ENCODE peak calls at places on chromosomes 6 and 20, in nine cellular contexts. O is ovary, R is A549, V is IMR-90, U is thyroid gland, Q is stomach, C is endothelial cell of umbilical vein, I is transverse colon, T is esophagus squamous epithelium. N is an unnamed sample.

GRCh38 chr20:19628570-19629134 is 129.4 kb upstream of the RIN2 start:
- DNase-seq in O (no peak), R (peak), V (peak), U (peak), Q (peak), C (peak), I (peak), T (no peak), N (peak)

GRCh38 chr6:149862901-149863595 is 1.1 kb downstream of the LRP11 start:
- DNase-seq in O (peak), R (no peak), V (peak), U (peak), Q (peak), C (peak), I (peak), T (no peak), N (peak)

GRCh38 chr6:18451756-18452155 is 64.6 kb downstream of the RNF144B start:
- DNase-seq in O (no peak), R (no peak), V (no peak), U (no peak), Q (no peak), C (no peak), I (no peak), T (no peak), N (no peak)

GRCh38 chr20:47720636-47721427 is 64.4 kb downstream of the SULF2 start:
- DNase-seq in O (no peak), R (no peak), V (peak), U (no peak), Q (no peak), C (peak), I (no peak), T (no peak), N (no peak)

GRCh38 chr6:147507162-147508072 is 1.1 kb upstream of the SAMD5 start:
- DNase-seq in O (no peak), R (peak), V (no peak), U (peak), Q (no peak), C (peak), I (peak), T (no peak), N (no peak)

GRCh38 chr6:90584636-90585255 is 2.1 kb downstream of the MAP3K7 start:
- DNase-seq in O (no peak), R (no peak), V (peak), U (no peak), Q (no peak), C (no peak), I (no peak), T (no peak), N (no peak)

GRCh38 chr6:118567974-118568373 is 19.9 kb downstream of the PLN start:
- DNase-seq in O (no peak), R (no peak), V (no peak), U (no peak), Q (no peak), C (no peak), I (no peak), T (no peak), N (no peak)

GRCh38 chr6:14038636-14039035 is 78.9 kb upstream of the CD83 start:
- DNase-seq in O (no peak), R (no peak), V (peak), U (no peak), Q (no peak), C (no peak), I (no peak), T (no peak), N (no peak)

GRCh38 chr6:89928604-89929003 is 34.3 kb downstream of the GJA10 start:
- DNase-seq in O (no peak), R (no peak), V (peak), U (no peak), Q (no peak), C (peak), I (no peak), T (no peak), N (no peak)

GRCh38 chr6:164378330-164378729 is 931.1 kb downstream of the C6orf118 start:
- DNase-seq in O (no peak), R (no peak), V (no peak), U (no peak), Q (no peak), C (no peak), I (no peak), T (no peak), N (no peak)

GRCh38 chr6:21738180-21739094 is 144.9 kb downstream of the SOX4 start:
- DNase-seq in O (no peak), R (peak), V (peak), U (peak), Q (no peak), C (no peak), I (no peak), T (no peak), N (no peak)

GRCh38 chr6:107244742-107245470 is 129.6 kb upstream of the BEND3 start:
- DNase-seq in O (no peak), R (no peak), V (no peak), U (no peak), Q (no peak), C (no peak), I (no peak), T (no peak), N (no peak)

GRCh38 chr6:75368151-75368779 is 83.7 kb upstream of the TMEM30A start:
- DNase-seq in O (no peak), R (peak), V (peak), U (peak), Q (peak), C (peak), I (peak), T (no peak), N (no peak)

GRCh38 chr6:121826156-121826810 is 390.8 kb downstream of the GJA1 start:
- DNase-seq in O (no peak), R (peak), V (peak), U (no peak), Q (no peak), C (peak), I (no peak), T (no peak), N (no peak)

GRCh38 chr6:140478631-140479030 is 1104.2 kb upstream of the CITED2 start:
- DNase-seq in O (no peak), R (no peak), V (no peak), U (no peak), Q (no peak), C (no peak), I (no peak), T (no peak), N (no peak)

GRCh38 chr6:169935348-169935718 is 183.9 kb downstream of the ERMARD start:
- DNase-seq in O (no peak), R (no peak), V (no peak), U (no peak), Q (no peak), C (peak), I (no peak), T (no peak), N (no peak)

GRCh38 chr6:33728438-33728837 is 16.9 kb upstream of the UQCC2 start:
- DNase-seq in O (no peak), R (no peak), V (no peak), U (no peak), Q (no peak), C (no peak), I (no peak), T (no peak), N (no peak)

GRCh38 chr20:46549188-46549967 is 1.1 kb downstream of the OCSTAMP start:
- DNase-seq in O (no peak), R (no peak), V (no peak), U (no peak), Q (no peak), C (no peak), I (no peak), T (no peak), N (no peak)

GRCh38 chr6:49342410-49342809 is 120.6 kb downstream of the MMUT start:
- DNase-seq in O (no peak), R (no peak), V (no peak), U (no peak), Q (no peak), C (no peak), I (no peak), T (no peak), N (no peak)

GRCh38 chr6:137623293-137623692 is 129.1 kb upstream of the OLIG3 start:
- DNase-seq in O (no peak), R (no peak), V (no peak), U (no peak), Q (no peak), C (no peak), I (no peak), T (no peak), N (no peak)

GRCh38 chr6:47097092-47097945 is 55.2 kb upstream of the ADGRF1 start:
- DNase-seq in O (peak), R (peak), V (peak), U (peak), Q (peak), C (peak), I (peak), T (no peak), N (peak)

GRCh38 chr6:35082046-35082732 is 59.0 kb downstream of the TCP11 start:
- DNase-seq in O (peak), R (no peak), V (no peak), U (no peak), Q (no peak), C (no peak), I (peak), T (no peak), N (no peak)

GRCh38 chr6:122994256-122994655 is 1.8 kb upstream of the CLVS2 start:
- DNase-seq in O (no peak), R (no peak), V (no peak), U (no peak), Q (no peak), C (no peak), I (no peak), T (no peak), N (no peak)

GRCh38 chr20:6333110-6333509 is 210.3 kb upstream of the FERMT1 start:
- DNase-seq in O (no peak), R (no peak), V (no peak), U (no peak), Q (no peak), C (no peak), I (no peak), T (no peak), N (no peak)

GRCh38 chr20:25286917-25287316 is 39.0 kb downstream of the PYGB start:
- DNase-seq in O (peak), R (no peak), V (no peak), U (peak), Q (no peak), C (no peak), I (peak), T (no peak), N (peak)

GRCh38 chr20:61965606-61966491 is 99.8 kb downstream of the TAF4 start:
- DNase-seq in O (peak), R (no peak), V (no peak), U (no peak), Q (no peak), C (no peak), I (no peak), T (no peak), N (no peak)

GRCh38 chr6:116016846-116017545 is 43.7 kb downstream of the FRK start:
- DNase-seq in O (no peak), R (no peak), V (peak), U (no peak), Q (no peak), C (peak), I (no peak), T (no peak), N (no peak)

DNA sequence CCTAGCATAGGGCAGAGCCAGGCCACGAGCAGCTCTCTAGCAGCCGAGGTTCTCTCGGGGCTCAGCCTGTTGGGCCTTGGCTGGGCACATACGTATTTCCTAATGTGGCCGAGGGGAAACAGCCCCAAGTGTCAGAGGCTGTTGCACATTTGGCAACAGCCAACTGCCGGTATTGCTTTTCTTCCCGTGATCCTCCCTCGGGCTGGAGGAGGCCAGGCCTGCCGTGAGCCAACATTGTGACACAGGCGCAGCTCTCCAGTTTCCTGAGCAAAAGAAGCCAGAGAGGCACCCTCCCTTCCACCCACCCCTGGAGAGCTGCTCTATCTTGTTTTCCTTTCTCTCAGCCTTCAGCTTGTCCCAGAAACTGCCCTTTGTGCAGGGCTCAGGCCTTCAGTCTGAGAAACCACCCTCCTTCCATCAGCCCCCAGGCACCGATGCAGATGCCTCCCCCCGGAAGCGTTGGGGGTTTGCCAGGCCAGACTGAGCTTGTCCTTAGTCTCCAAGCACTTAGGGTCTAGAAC is 5.1 kb upstream of the BPI start:
- DNase-seq in O (peak), R (no peak), V (peak), U (peak), Q (peak), C (peak), I (peak), T (no peak), N (peak)
- TF ChIP-seq POLR2A in O (no peak), R (no peak), V (no peak), U (no peak), Q (no peak), C (no peak), I (no peak), T (no peak), N (no peak)

GRCh38 chr20:7650481-7650880 is 289.8 kb downstream of the HAO1 start:
- DNase-seq in O (no peak), R (no peak), V (no peak), U (peak), Q (no peak), C (peak), I (no peak), T (no peak), N (no peak)
- H3K27ac ChIP-seq in O (no peak), R (no peak), V (no peak), U (no peak), Q (no peak), C (no peak), I (no peak), T (no peak), N (no peak)

GRCh38 chr6:7545509-7546369 is 4.3 kb downstream of the DSP start:
- DNase-seq in O (no peak), R (no peak), V (peak), U (no peak), Q (no peak), C (no peak), I (no peak), T (no peak), N (no peak)
- TF ChIP-seq POLR2A in O (no peak), R (no peak), V (no peak), U (no peak), Q (no peak), C (no peak), I (peak), T (no peak), N (no peak)

DNA sequence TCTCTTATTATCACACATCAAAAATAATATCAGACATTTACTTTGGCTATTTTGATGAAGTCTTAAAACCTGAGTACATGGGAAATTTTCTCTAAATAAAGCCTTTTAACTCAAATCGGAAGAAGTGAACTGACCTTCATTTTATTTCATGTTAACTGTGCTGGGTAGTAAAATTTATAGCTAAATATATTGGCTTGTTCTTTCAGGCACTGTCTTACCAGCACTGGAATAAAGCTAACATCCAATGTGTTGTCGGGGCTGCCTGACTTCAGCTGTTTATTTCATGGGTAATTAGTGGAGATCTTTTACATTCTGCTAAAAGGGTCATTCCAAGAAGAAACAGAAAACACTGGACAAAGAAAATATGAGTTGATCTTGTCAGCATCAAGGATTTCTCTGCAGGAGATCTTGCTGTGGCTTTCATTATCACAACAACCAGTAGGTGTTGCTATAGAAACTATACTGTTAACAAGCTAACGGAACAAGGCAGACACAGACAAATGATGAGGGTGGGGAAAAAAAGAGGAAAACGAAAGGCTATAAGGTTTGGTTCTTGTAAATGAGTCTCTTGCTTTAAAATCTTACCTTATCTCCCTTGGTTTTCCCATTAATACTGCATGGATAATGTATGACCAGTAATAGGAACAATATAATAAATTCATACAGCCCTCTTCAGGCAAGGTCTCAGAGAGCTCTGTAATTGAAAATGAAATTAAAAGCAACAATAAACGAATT is 206.9 kb downstream of the SIM1 start:
- DNase-seq in O (no peak), R (peak), V (peak), U (no peak), Q (no peak), C (peak), I (no peak), T (no peak), N (no peak)
- H3K27ac ChIP-seq in O (no peak), R (peak), V (no peak), U (no peak), Q (no peak), C (peak), I (no peak), T (no peak), N (no peak)

DNA sequence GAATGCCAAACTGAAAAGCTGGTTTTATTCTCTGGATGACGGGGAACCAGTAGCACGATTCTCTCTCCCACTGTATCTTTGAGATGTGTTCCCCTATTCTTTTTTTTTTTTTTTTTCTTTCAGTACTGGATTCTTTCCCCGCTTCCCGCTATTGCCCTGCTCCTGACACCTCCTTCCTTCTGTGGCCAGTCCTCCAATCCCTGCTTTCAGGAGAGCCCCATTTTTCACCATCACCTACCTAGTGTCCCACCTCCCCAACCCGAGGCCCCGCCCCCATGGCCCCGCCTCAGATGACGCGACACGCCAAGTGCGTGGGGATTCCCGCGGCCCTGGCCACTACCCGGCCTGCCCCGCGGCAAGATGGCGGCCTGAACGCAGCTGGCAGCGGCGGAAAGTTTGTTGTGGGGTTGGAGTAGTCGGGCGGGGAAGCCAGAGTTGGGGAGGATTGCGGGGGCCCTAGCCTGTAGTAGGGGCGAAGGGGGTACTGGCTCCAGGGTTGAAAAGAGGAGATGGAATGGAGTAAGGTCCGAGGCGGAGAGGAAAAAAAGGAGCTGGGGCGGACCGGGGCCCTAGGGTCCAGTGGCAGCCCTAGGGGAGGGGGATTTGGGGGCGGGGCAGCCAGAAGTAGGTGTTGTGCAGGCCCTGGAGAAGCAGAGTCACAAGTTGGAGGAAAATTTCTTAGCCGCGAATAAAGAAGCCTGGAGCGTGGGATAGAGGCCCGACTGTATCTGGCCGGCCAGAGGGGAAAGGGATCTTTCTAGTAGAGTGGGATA is at the start of gene TJAP1:
- DNase-seq in O (peak), R (peak), V (peak), U (peak), Q (peak), C (peak), I (peak), T (peak), N (peak)
- TF ChIP-seq POLR2A in O (peak), R (peak), V (peak), U (no peak), Q (no peak), C (peak), I (peak), T (peak), N (peak)

GRCh38 chr6:42313941-42314570 is 96.4 kb upstream of the MRPS10 start:
- DNase-seq in O (peak), R (no peak), V (peak), U (no peak), Q (no peak), C (no peak), I (no peak), T (no peak), N (no peak)
- H3K27ac ChIP-seq in O (peak), R (peak), V (peak), U (no peak), Q (peak), C (no peak), I (peak), T (no peak), N (peak)

GRCh38 chr6:16760536-16761468 is at the start of gene ATXN1:
- DNase-seq in O (peak), R (peak), V (peak), U (peak), Q (peak), C (peak), I (peak), T (no peak), N (peak)

GRCh38 chr6:16759181-16759645 is 2.0 kb downstream of the ATXN1 start:
- DNase-seq in O (no peak), R (no peak), V (no peak), U (no peak), Q (no peak), C (no peak), I (no peak), T (no peak), N (no peak)

GRCh38 chr6:16758163-16758975 is 2.9 kb downstream of the ATXN1 start:
- DNase-seq in O (no peak), R (no peak), V (no peak), U (peak), Q (no peak), C (no peak), I (no peak), T (no peak), N (no peak)

GRCh38 chr6:16761469-16762264 is 407 bp upstream of the ATXN1 start:
- DNase-seq in O (peak), R (peak), V (peak), U (peak), Q (peak), C (peak), I (peak), T (peak), N (peak)

GRCh38 chr6:16759646-16760535 is 1.4 kb downstream of the ATXN1 start:
- DNase-seq in O (peak), R (peak), V (peak), U (peak), Q (peak), C (peak), I (peak), T (peak), N (peak)
- TF ChIP-seq POLR2A in O (peak), R (peak), V (peak), U (peak), Q (peak), C (no peak), I (peak), T (peak), N (peak)

DNA sequence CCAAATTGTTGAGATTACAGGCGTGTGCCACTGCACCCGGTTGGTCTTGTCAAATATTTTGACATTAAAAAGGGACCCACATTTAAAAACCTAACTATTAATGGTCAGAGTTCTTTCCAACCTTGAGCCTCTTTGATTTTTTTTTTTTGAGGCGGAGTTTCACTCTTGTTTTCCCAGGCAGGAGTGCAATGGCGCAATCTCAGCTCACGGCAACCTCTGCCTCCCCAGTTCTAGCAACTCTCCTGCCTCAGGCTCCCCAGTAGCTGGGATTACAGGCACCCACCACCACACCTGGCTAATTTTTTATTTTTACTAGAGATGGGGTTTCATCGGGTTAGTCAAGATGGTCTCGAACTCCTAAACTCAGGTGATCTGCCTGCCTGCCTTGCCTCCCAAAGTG is 31.3 kb downstream of the CTNNBL1 start:
- DNase-seq in O (no peak), R (no peak), V (no peak), U (no peak), Q (no peak), C (no peak), I (no peak), T (no peak), N (no peak)
- H3K27ac ChIP-seq in O (no peak), R (no peak), V (no peak), U (no peak), Q (no peak), C (no peak), I (no peak), T (no peak), N (no peak)

N was measured in Peyer's patch.